ENCODE peak calls at places on chromosomes 16 and 17, in four cellular contexts. One of them, this sample, is unnamed.

GRCh38 chr17:76376318-76377133 is 7.9 kb upstream of the SPHK1 start:
- DNase-seq in RWPE1: no peak
- DNase-seq in OCI-LY7: no peak
- DNase-seq in head of caudate nucleus: no peak
- DNase-seq in this sample: no peak

GRCh38 chr16:10240854-10241613 is 58.8 kb upstream of the GRIN2A start:
- DNase-seq in RWPE1: no peak
- DNase-seq in OCI-LY7: no peak
- DNase-seq in head of caudate nucleus: no peak
- DNase-seq in this sample: no peak

GRCh38 chr17:18161226-18162094 is 22.2 kb upstream of the ALKBH5 start:
- DNase-seq in RWPE1: no peak
- DNase-seq in OCI-LY7: no peak
- DNase-seq in head of caudate nucleus: no peak
- DNase-seq in this sample: no peak

GRCh38 chr17:35653619-35654361 is 66.7 kb downstream of the AP2B1 start:
- DNase-seq in RWPE1: no peak
- DNase-seq in OCI-LY7: no peak
- DNase-seq in head of caudate nucleus: no peak
- DNase-seq in this sample: no peak

GRCh38 chr16:25219070-25219737 is 2.5 kb downstream of the AQP8 start:
- DNase-seq in RWPE1: no peak
- DNase-seq in OCI-LY7: no peak
- DNase-seq in head of caudate nucleus: no peak
- DNase-seq in this sample: no peak

GRCh38 chr17:17114592-17115225 is 72.5 kb downstream of the MPRIP start:
- DNase-seq in RWPE1: no peak
- DNase-seq in OCI-LY7: no peak
- DNase-seq in head of caudate nucleus: no peak
- DNase-seq in this sample: no peak

GRCh38 chr16:54512461-54512860 is 225.9 kb upstream of the IRX3 start:
- DNase-seq in RWPE1: no peak
- DNase-seq in OCI-LY7: no peak
- DNase-seq in head of caudate nucleus: no peak
- DNase-seq in this sample: no peak

GRCh38 chr17:65978881-65979280 is 213.1 kb downstream of the CEP112 start:
- DNase-seq in RWPE1: no peak
- DNase-seq in OCI-LY7: no peak
- DNase-seq in head of caudate nucleus: no peak
- DNase-seq in this sample: no peak

GRCh38 chr16:2766430-2767139 is 10.5 kb downstream of the ELOB start:
- DNase-seq in RWPE1: no peak
- DNase-seq in OCI-LY7: no peak
- DNase-seq in head of caudate nucleus: no peak
- DNase-seq in this sample: no peak

GRCh38 chr16:85332175-85332574 is 219.9 kb upstream of the CIBAR2 start:
- DNase-seq in RWPE1: no peak
- DNase-seq in OCI-LY7: no peak
- DNase-seq in head of caudate nucleus: no peak
- DNase-seq in this sample: no peak

GRCh38 chr17:40937384-40937819 is at the start of gene KRT23:
- DNase-seq in RWPE1: no peak
- DNase-seq in OCI-LY7: no peak
- DNase-seq in head of caudate nucleus: peak; percentile 52
- DNase-seq in this sample: no peak

GRCh38 chr17:74145756-74146155 is 57.7 kb upstream of the RPL38 start:
- DNase-seq in RWPE1: no peak
- DNase-seq in OCI-LY7: no peak
- DNase-seq in head of caudate nucleus: no peak
- DNase-seq in this sample: no peak